ENCODE peak calls at places on chromosome 19, in four cellular contexts. One of them, this sample, is unnamed.

GRCh38 chr19:20923077-20923871 is at the start of gene ZNF85:
- DNase-seq in GM12878: peak
- DNase-seq in K562: peak
- DNase-seq in WTC11: peak
- DNase-seq in this sample: peak

GRCh38 chr19:23343434-23344010 is 51.7 kb downstream of the ZNF91 start:
- DNase-seq in K562: no peak
- DNase-seq in GM12878: no peak
- DNase-seq in WTC11: no peak
- DNase-seq in this sample: no peak

GRCh38 chr19:2275588-2276428 is 6.2 kb downstream of the PEAK3 start:
- DNase-seq in K562: no peak
- DNase-seq in GM12878: no peak
- DNase-seq in WTC11: no peak
- DNase-seq in this sample: no peak

GRCh38 chr19:43545981-43546380 is 13.0 kb downstream of the ZNF575 start:
- DNase-seq in GM12878: no peak
- DNase-seq in K562: no peak
- DNase-seq in WTC11: no peak
- DNase-seq in this sample: no peak

GRCh38 chr19:33134571-33135041 is 2.7 kb downstream of the WDR88 start:
- DNase-seq in GM12878: no peak
- DNase-seq in K562: peak
- DNase-seq in WTC11: peak
- DNase-seq in this sample: no peak

GRCh38 chr19:15759962-15760565 is 22.3 kb downstream of the OR10H3 start:
- DNase-seq in WTC11: peak
- DNase-seq in GM12878: no peak
- DNase-seq in K562: peak
- DNase-seq in this sample: peak

GRCh38 chr19:3842948-3843347 is 25.9 kb downstream of the ZFR2 start:
- DNase-seq in GM12878: no peak
- DNase-seq in WTC11: no peak
- DNase-seq in K562: peak
- DNase-seq in this sample: no peak

GRCh38 chr19:38700350-38700932 is 43.8 kb downstream of the CAPN12 start:
- DNase-seq in GM12878: no peak
- DNase-seq in WTC11: no peak
- DNase-seq in K562: no peak
- DNase-seq in this sample: peak

GRCh38 chr19:33684550-33685303 is 63.0 kb downstream of the CHST8 start:
- DNase-seq in K562: no peak
- DNase-seq in GM12878: no peak
- DNase-seq in WTC11: no peak
- DNase-seq in this sample: no peak

GRCh38 chr19:51441410-51442390 is 16.6 kb downstream of the SIGLEC8 start:
- DNase-seq in K562: peak
- DNase-seq in GM12878: peak
- DNase-seq in WTC11: no peak
- DNase-seq in this sample: no peak

GRCh38 chr19:55646889-55647731 is 902 bp upstream of the CCDC106 start:
- DNase-seq in GM12878: no peak
- DNase-seq in WTC11: no peak
- DNase-seq in K562: no peak
- DNase-seq in this sample: no peak

GRCh38 chr19:33550741-33551140 is 29.1 kb upstream of the PEPD start:
- DNase-seq in K562: no peak
- DNase-seq in WTC11: no peak
- DNase-seq in GM12878: no peak
- DNase-seq in this sample: no peak

GRCh38 chr19:7494416-7495098 is 5.7 kb upstream of the PEX11G start:
- DNase-seq in GM12878: no peak
- DNase-seq in K562: peak
- DNase-seq in WTC11: no peak
- DNase-seq in this sample: peak

GRCh38 chr19:44356383-44357111 is at the start of gene ZNF112:
- DNase-seq in GM12878: peak
- DNase-seq in K562: peak
- DNase-seq in WTC11: peak
- DNase-seq in this sample: peak

GRCh38 chr19:28554321-28555091 is 658.4 kb downstream of the UQCRFS1 start:
- DNase-seq in K562: no peak
- DNase-seq in GM12878: no peak
- DNase-seq in WTC11: no peak
- DNase-seq in this sample: no peak

GRCh38 chr19:46559203-46559602 is 41.9 kb upstream of the CALM3 start:
- DNase-seq in K562: no peak
- DNase-seq in WTC11: no peak
- DNase-seq in GM12878: no peak
- DNase-seq in this sample: no peak

GRCh38 chr19:39502640-39503417 is 4.1 kb downstream of the DLL3 start:
- DNase-seq in WTC11: peak
- DNase-seq in GM12878: no peak
- DNase-seq in K562: peak
- DNase-seq in this sample: peak

GRCh38 chr19:3358919-3359849 is 7.2 kb upstream of the NFIC start:
- DNase-seq in WTC11: no peak
- DNase-seq in K562: peak
- DNase-seq in GM12878: no peak
- DNase-seq in this sample: no peak

GRCh38 chr19:35977446-35978222 is 17.4 kb upstream of the SDHAF1 start:
- DNase-seq in K562: peak
- DNase-seq in GM12878: no peak
- DNase-seq in WTC11: peak
- DNase-seq in this sample: peak

GRCh38 chr19:5123646-5124045 is 154.7 kb downstream of the KDM4B start:
- DNase-seq in K562: no peak
- DNase-seq in GM12878: no peak
- DNase-seq in WTC11: peak
- DNase-seq in this sample: no peak

GRCh38 chr19:16825312-16826168 is 3.7 kb upstream of the SIN3B start:
- DNase-seq in WTC11: peak
- DNase-seq in GM12878: no peak
- DNase-seq in K562: peak
- DNase-seq in this sample: no peak

GRCh38 chr19:38949580-38950367 is 19.0 kb downstream of the MRPS12 start:
- DNase-seq in K562: no peak
- DNase-seq in GM12878: no peak
- DNase-seq in WTC11: peak
- DNase-seq in this sample: no peak

GRCh38 chr19:48330012-48330681 is 4.8 kb downstream of the EMP3 start:
- DNase-seq in K562: no peak
- DNase-seq in GM12878: peak
- DNase-seq in WTC11: peak
- DNase-seq in this sample: no peak

GRCh38 chr19:48325265-48325910 is at the start of gene EMP3:
- DNase-seq in GM12878: peak
- DNase-seq in WTC11: peak
- DNase-seq in K562: peak
- DNase-seq in this sample: no peak

GRCh38 chr19:48332351-48332661 is 7.0 kb downstream of the EMP3 start:
- DNase-seq in GM12878: no peak
- DNase-seq in WTC11: no peak
- DNase-seq in K562: no peak
- DNase-seq in this sample: no peak

GRCh38 chr19:48332662-48333466 is 7.5 kb downstream of the EMP3 start:
- DNase-seq in WTC11: peak
- DNase-seq in K562: peak
- DNase-seq in GM12878: peak
- DNase-seq in this sample: peak

GRCh38 chr19:48329167-48329891 is 4.0 kb downstream of the EMP3 start:
- DNase-seq in K562: peak
- DNase-seq in WTC11: peak
- DNase-seq in GM12878: peak
- DNase-seq in this sample: no peak
- TF ChIP-seq CREM in K562: no peak
- TF ChIP-seq CREM in WTC11: no peak
- TF ChIP-seq CREM in GM12878: no peak
- TF ChIP-seq CREM in this sample: no peak

DNA sequence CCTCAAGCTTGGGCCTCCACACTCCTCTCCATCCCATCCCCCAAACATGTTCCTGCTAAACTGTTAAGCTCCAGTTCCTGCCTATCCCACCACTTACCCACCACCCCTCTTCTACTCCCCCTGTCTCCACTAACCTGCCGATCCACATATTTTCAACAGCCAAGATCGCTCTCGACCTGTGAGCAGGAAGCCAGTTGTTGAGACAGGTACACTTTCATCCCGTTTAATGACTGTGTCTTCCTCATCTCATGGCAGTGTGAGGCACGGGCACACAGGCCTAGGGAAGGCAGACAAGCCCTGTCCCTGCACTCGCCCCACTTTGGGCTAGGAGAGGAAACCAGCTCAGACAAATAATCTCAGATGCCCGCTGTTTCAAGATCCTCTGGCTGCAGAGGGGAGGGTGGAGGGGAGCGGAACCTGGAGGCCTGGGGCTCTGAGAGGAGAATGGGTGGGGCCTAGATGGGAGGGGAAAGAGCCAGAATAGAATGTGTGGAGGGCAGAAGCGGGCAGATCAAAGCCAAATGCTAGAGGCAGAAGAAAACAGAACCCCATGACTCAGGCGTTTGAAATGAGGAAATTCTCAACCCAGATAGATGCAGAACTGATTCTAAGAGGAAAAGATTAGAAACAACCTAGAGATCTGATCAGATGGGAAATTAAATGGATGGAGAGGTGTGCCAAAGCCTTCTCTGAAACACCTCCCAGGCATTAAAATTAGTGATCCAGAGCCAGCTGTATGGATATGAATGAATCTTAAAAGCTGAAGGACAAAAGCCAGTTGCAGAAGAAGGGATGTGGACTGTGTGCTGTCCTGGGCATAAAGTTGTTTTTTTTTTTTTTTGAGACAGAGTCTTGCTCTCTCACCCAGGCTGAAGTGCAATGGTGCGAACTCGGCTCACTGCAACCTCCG is 16.9 kb upstream of the CYP2S1 start:
- DNase-seq in K562: no peak
- DNase-seq in GM12878: no peak
- DNase-seq in WTC11: peak
- DNase-seq in this sample: peak
- TF ChIP-seq CREM in K562: no peak
- TF ChIP-seq CREM in GM12878: no peak
- TF ChIP-seq CREM in WTC11: no peak
- TF ChIP-seq CREM in this sample: no peak

GRCh38 chr19:18470153-18470552 is 32.2 kb upstream of the ISYNA1 start:
- DNase-seq in WTC11: peak
- DNase-seq in K562: peak
- DNase-seq in GM12878: no peak
- DNase-seq in this sample: peak
- TF ChIP-seq CREM in WTC11: no peak
- TF ChIP-seq CREM in K562: no peak
- TF ChIP-seq CREM in GM12878: no peak
- TF ChIP-seq CREM in this sample: no peak

GRCh38 chr19:892243-892996 is 567 bp downstream of the MED16 start:
- DNase-seq in GM12878: no peak
- DNase-seq in K562: no peak
- DNase-seq in WTC11: peak
- DNase-seq in this sample: no peak
- TF ChIP-seq CREM in GM12878: no peak
- TF ChIP-seq CREM in K562: no peak
- TF ChIP-seq CREM in WTC11: no peak
- TF ChIP-seq CREM in this sample: no peak

DNA sequence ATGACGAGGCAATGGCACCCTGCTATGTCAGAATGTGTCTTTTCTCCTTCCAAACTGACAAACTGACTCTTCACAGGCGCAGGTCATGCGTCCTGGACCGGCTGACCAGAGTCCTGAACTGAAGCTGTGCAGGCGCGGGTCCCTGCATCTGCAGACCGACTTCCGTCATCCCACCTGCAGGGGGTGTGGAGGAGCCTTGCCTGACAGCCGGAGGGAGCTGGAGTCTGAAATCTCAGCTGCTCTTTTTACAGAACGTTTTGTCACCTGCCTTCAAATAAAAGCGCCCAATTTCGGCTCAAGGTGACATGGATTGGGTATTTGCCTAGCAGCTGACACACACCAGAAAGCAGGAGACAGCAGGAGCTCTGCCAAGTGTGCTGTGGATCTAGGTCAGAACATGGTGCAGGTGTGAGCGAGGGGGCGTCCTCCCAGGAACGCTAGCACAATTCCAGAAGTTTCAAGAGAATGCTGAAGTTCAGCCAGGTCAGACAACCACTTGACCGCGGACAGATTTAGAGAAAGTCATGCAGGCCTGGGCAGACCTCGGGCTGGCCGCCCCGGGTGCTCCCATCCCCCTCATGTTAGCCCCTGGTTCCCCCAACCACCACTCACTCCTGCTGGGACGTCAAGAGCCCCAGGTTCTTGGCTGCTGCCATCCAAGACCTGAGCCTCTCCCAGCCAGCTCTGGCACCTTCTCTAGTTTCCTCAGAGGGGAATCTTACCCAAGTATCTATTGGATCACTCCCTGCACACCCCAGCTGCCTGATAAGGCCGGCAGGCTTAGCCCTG is 32.8 kb downstream of the ELL start:
- DNase-seq in K562: peak
- DNase-seq in WTC11: peak
- DNase-seq in GM12878: no peak
- DNase-seq in this sample: peak
- TF ChIP-seq CREM in K562: peak
- TF ChIP-seq CREM in WTC11: no peak
- TF ChIP-seq CREM in GM12878: no peak
- TF ChIP-seq CREM in this sample: no peak

GRCh38 chr19:8665468-8666213 is 33.0 kb downstream of the ACTL9 start:
- DNase-seq in GM12878: no peak
- DNase-seq in WTC11: no peak
- DNase-seq in K562: no peak
- DNase-seq in this sample: no peak

GRCh38 chr19:8663920-8664670 is 33.7 kb downstream of the NFILZ start:
- DNase-seq in WTC11: no peak
- DNase-seq in GM12878: no peak
- DNase-seq in K562: no peak
- DNase-seq in this sample: no peak

GRCh38 chr19:8659905-8660304 is 29.5 kb downstream of the NFILZ start:
- DNase-seq in GM12878: no peak
- DNase-seq in K562: no peak
- DNase-seq in WTC11: no peak
- DNase-seq in this sample: no peak

GRCh38 chr19:8664671-8665057 is 33.9 kb downstream of the ACTL9 start:
- DNase-seq in K562: no peak
- DNase-seq in GM12878: no peak
- DNase-seq in WTC11: no peak
- DNase-seq in this sample: no peak

DNA sequence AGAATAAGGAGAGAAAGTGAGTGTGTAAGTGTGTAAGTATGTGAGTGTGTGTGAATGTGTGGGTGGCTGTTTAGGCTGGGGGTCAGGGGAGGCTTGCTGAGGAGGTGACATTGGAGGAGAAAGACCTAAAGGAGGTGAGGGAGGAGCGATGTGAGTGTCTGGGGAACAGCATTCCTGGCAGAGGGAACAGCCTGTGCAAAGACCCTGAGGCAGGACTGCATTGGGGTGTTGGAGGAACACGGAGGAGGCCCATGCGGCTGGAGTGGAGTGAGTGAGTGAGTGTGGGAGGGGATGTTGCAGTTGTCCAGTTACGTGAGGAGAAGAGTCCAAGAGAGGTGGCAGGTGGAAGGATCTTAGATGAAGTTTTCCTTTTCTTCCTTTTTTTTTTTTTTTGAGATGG is 31.8 kb downstream of the NFILZ start:
- DNase-seq in GM12878: no peak
- DNase-seq in WTC11: no peak
- DNase-seq in K562: no peak
- DNase-seq in this sample: no peak
- TF ChIP-seq CREM in GM12878: no peak
- TF ChIP-seq CREM in WTC11: no peak
- TF ChIP-seq CREM in K562: no peak
- TF ChIP-seq CREM in this sample: no peak